ENCODE peak calls at places on chromosomes 5 and 9, in eight cellular contexts. S is H9, C is osteocyte, T is IMR-90, D is A549, G is progenitor cell of endocrine pancreas, I is HFF-Myc, K is glutamatergic neuron. Q is an unnamed sample.

GRCh38 chr9:2213830-2214468 is 198.8 kb downstream of the SMARCA2 start:
- DNase-seq in S (no peak), C (no peak), T (no peak), D (no peak), G (no peak), I (no peak), K (no peak), Q (no peak)

GRCh38 chr5:133618141-133618540 is 5.8 kb upstream of the FSTL4 start:
- DNase-seq in S (no peak), C (no peak), T (no peak), D (no peak), G (no peak), I (no peak), K (no peak), Q (no peak)

GRCh38 chr5:154648706-154649105 is 106.5 kb upstream of the LARP1 start:
- DNase-seq in S (no peak), C (no peak), T (peak), D (no peak), G (no peak), I (no peak), K (no peak), Q (no peak)

GRCh38 chr9:120655005-120655622 is 59.2 kb downstream of the MEGF9 start:
- DNase-seq in S (no peak), C (no peak), T (peak), D (no peak), G (no peak), I (no peak), K (no peak), Q (no peak)

GRCh38 chr5:18394154-18394804 is 760.0 kb downstream of the TAF11L14 start:
- DNase-seq in S (peak), C (no peak), T (peak), D (peak), G (peak), I (no peak), K (peak), Q (no peak)

GRCh38 chr5:386432-387341 is 56.3 kb upstream of the EXOC3 start:
- DNase-seq in S (no peak), C (peak), T (peak), D (no peak), G (peak), I (no peak), K (no peak), Q (peak)

GRCh38 chr9:87401681-87402080 is 96.0 kb upstream of the DAPK1 start:
- DNase-seq in S (no peak), C (no peak), T (no peak), D (no peak), G (no peak), I (no peak), K (no peak), Q (no peak)

GRCh38 chr5:149739371-149739770 is 9.3 kb downstream of the PPARGC1B start:
- DNase-seq in S (no peak), C (no peak), T (no peak), D (no peak), G (no peak), I (no peak), K (no peak), Q (no peak)

DNA sequence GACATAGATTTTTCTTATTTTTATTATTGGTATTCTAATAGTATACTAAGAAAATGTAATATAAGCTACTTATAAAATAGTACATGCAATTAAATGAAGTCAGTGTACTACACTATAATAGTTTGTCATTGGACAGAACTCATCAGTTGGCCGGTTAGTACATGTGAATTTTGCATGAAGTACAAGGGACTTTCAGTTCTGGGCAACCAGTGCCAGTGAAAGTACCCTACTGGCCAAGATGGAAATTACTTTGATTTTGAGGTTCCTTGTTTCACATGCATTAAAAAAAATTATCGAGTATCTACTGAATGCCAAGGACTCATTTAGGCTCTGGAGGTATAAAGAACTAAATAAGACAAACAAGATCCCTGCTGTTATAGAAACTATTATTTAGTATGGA is 213.4 kb upstream of the ELL2 start:
- DNase-seq in S (no peak), C (no peak), T (no peak), D (peak), G (no peak), I (no peak), K (no peak), Q (no peak)
- TF ChIP-seq CTCF in S (peak), C (peak), T (no peak), D (no peak), G (peak), I (peak), K (peak), Q (peak)

DNA sequence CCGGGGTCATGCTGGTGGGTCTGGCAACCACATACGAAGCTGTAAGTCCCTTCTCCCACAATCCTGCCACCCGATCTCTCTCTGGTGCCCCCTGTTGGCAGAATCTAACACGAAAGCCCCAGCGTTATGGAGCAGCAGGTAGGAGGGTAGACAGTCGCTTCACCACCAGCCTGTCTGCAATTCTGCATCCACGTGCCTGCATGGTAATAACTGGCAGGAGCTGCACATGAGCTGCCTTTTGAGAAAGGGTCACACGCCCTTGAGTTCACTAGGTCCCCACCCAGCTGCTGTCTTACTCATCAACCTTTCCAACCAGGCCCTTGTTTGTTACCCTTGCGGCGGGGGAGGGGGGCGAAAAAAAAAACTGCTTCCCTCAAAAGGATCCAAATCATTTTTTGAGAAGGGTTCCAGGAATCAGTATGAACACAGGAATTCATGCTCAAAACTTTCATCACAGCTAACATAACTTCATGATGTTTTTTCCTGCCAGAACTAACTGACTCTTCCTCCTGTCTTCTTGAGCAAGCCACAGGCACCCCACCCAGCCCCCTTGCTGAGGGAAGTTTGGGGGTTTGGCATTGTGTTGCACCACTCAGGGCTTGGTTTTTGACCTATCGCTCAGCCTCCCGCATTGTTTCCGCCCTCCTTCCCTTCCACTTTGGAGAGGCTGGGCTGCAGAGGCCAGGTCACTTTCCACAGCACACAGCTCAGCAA is 19.6 kb upstream of the TMEM252 start:
- DNase-seq in S (peak), C (no peak), T (peak), D (peak), G (no peak), I (no peak), K (peak), Q (peak)
- TF ChIP-seq CTCF in S (peak), C (peak), T (peak), D (peak), G (peak), I (peak), K (peak), Q (peak)

GRCh38 chr5:142012792-142013388 is at the start of gene GNPDA1:
- DNase-seq in S (peak), C (peak), T (peak), D (peak), G (peak), I (no peak), K (peak), Q (peak)

GRCh38 chr5:142014911-142015584 is 2.2 kb upstream of the GNPDA1 start:
- DNase-seq in S (no peak), C (no peak), T (peak), D (peak), G (no peak), I (peak), K (no peak), Q (no peak)

GRCh38 chr5:142015781-142016533 is 3.1 kb upstream of the GNPDA1 start:
- DNase-seq in S (no peak), C (no peak), T (peak), D (no peak), G (no peak), I (no peak), K (no peak), Q (peak)

GRCh38 chr5:142012186-142012785 is 541 bp downstream of the GNPDA1 start:
- DNase-seq in S (peak), C (no peak), T (no peak), D (peak), G (peak), I (no peak), K (peak), Q (no peak)

DNA sequence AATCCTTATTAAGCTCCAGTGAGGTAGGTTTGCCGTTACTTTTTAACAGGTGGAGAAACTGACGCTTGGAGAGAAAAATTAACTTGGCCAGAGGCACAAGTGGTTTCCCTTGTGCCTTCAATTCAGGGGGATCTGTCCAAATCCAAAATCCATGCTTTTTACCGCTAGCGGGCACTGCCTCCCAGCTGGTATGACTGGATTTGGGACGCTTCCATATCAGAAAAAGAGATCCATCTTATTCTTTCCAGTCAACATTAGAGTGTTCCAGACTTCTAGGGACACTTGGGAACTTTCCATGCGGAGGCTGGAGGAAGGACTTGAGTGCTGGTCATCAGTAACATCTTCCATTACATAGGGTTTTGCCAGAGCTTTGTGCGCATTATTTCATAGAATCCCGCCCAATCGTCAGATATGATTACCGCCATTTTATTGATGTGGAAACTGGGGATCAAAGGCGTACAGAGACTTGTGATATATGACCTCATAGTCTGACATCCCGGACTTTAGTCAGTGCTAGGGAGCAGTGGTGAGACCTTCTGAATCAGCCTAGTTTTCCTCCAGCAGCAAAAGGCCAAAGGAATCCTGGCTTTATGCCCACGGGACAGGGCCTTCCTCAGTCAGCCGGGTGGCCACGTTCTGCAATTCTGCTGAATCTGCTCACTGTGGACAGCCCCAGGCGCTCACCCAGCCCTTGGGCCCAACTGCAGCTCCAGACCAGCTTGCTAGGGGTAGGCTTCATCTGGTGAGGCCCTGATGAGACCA is 1.1 kb upstream of the GNPDA1 start:
- DNase-seq in S (no peak), C (no peak), T (peak), D (peak), G (no peak), I (no peak), K (no peak), Q (no peak)
- TF ChIP-seq CTCF in S (no peak), C (no peak), T (no peak), D (no peak), G (no peak), I (no peak), K (no peak), Q (no peak)

GRCh38 chr5:10091701-10092100 is 158.0 kb downstream of the ATPSCKMT start:
- DNase-seq in S (peak), C (no peak), T (no peak), D (no peak), G (no peak), I (no peak), K (no peak), Q (no peak)

DNA sequence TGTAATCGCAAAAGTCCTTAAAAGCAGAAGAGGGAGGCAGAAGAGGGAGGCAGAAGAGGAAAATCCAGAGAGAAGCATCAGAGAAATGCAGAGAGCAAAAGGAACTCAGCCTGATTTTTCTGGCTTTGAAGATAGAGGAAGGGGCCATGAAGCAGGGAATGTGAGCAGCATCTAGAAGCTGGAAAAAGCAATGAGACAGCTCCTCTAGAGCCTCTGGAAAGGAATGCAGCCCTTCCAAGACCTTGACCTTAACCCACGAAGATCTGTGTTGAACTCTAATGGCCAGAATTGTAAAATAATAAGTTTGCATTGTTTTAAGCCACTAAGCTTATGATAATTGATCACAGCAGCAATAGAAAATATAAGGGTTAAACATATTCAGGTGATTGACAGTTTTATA is 159.6 kb downstream of the ATPSCKMT start:
- DNase-seq in S (no peak), C (no peak), T (no peak), D (no peak), G (no peak), I (no peak), K (no peak), Q (no peak)
- TF ChIP-seq CTCF in S (peak), C (no peak), T (no peak), D (no peak), G (no peak), I (no peak), K (no peak), Q (no peak)

Q was measured in CD14-positive monocyte.